ENCODE peak calls at places on chromosomes 16 and 17, in seven cellular contexts. One of them, this sample, is unnamed.

GRCh38 chr16:73888840-73889577 is 407.6 kb upstream of the PSMD7 start:
- DNase-seq in IMR-90: no peak
- DNase-seq in trophoblast cell: peak; percentile 6
- DNase-seq in neuronal stem cell: no peak
- DNase-seq in mesenchymal stem cell: no peak
- DNase-seq in H9: no peak
- DNase-seq in H1: no peak
- DNase-seq in this sample: no peak

GRCh38 chr17:16939606-16940115 is 32.3 kb downstream of the TNFRSF13B start:
- DNase-seq in IMR-90: no peak
- DNase-seq in trophoblast cell: no peak
- DNase-seq in neuronal stem cell: no peak
- DNase-seq in mesenchymal stem cell: no peak
- DNase-seq in H9: peak; percentile 39
- DNase-seq in H1: no peak
- DNase-seq in this sample: no peak

GRCh38 chr16:80889779-80890359 is 85.5 kb upstream of the CDYL2 start:
- DNase-seq in IMR-90: no peak
- DNase-seq in trophoblast cell: no peak
- DNase-seq in neuronal stem cell: no peak
- DNase-seq in mesenchymal stem cell: no peak
- DNase-seq in H9: no peak
- DNase-seq in H1: no peak
- DNase-seq in this sample: no peak

GRCh38 chr17:78448356-78448993 is 70.0 kb downstream of the PGS1 start:
- DNase-seq in IMR-90: no peak
- DNase-seq in trophoblast cell: no peak
- DNase-seq in neuronal stem cell: no peak
- DNase-seq in mesenchymal stem cell: no peak
- DNase-seq in H9: no peak
- DNase-seq in H1: no peak
- DNase-seq in this sample: no peak

GRCh38 chr16:20073203-20074088 is at the start of gene GPR139:
- DNase-seq in IMR-90: no peak
- DNase-seq in trophoblast cell: no peak
- DNase-seq in neuronal stem cell: peak; percentile 49
- DNase-seq in mesenchymal stem cell: no peak
- DNase-seq in H9: peak; percentile 74
- DNase-seq in H1: no peak
- DNase-seq in this sample: no peak

GRCh38 chr17:45021607-45022287 is 29.7 kb downstream of the DCAKD start:
- DNase-seq in IMR-90: peak; percentile 47
- DNase-seq in trophoblast cell: peak; percentile 78
- DNase-seq in neuronal stem cell: peak; percentile 65
- DNase-seq in mesenchymal stem cell: peak; percentile 65
- DNase-seq in H9: peak; percentile 80
- DNase-seq in H1: no peak
- DNase-seq in this sample: peak; percentile 55

GRCh38 chr16:31010539-31010938 is at the start of gene STX1B:
- DNase-seq in IMR-90: no peak
- DNase-seq in trophoblast cell: no peak
- DNase-seq in neuronal stem cell: peak; percentile 59
- DNase-seq in mesenchymal stem cell: no peak
- DNase-seq in H9: peak; percentile 81
- DNase-seq in H1: no peak
- DNase-seq in this sample: peak; percentile 44

GRCh38 chr16:57672824-57673223 is 4.7 kb downstream of the ADGRG3 start:
- DNase-seq in IMR-90: no peak
- DNase-seq in trophoblast cell: no peak
- DNase-seq in neuronal stem cell: no peak
- DNase-seq in mesenchymal stem cell: no peak
- DNase-seq in H9: no peak
- DNase-seq in H1: no peak
- DNase-seq in this sample: no peak

GRCh38 chr17:58576679-58577367 is 62.4 kb upstream of the MTMR4 start:
- DNase-seq in IMR-90: no peak
- DNase-seq in trophoblast cell: no peak
- DNase-seq in neuronal stem cell: no peak
- DNase-seq in mesenchymal stem cell: no peak
- DNase-seq in H9: no peak
- DNase-seq in H1: no peak
- DNase-seq in this sample: no peak

GRCh38 chr17:21523482-21524210 is 147.5 kb downstream of the KCNJ12 start:
- DNase-seq in IMR-90: no peak
- DNase-seq in trophoblast cell: no peak
- DNase-seq in neuronal stem cell: no peak
- DNase-seq in mesenchymal stem cell: no peak
- DNase-seq in H9: no peak
- DNase-seq in H1: no peak
- DNase-seq in this sample: no peak

GRCh38 chr17:65559802-65560627 is 1.4 kb downstream of the AXIN2 start:
- DNase-seq in IMR-90: no peak
- DNase-seq in trophoblast cell: peak; percentile 38
- DNase-seq in neuronal stem cell: no peak
- DNase-seq in mesenchymal stem cell: no peak
- DNase-seq in H9: peak; percentile 74
- DNase-seq in H1: no peak
- DNase-seq in this sample: peak; percentile 74

GRCh38 chr16:81723098-81723723 is 55.9 kb upstream of the PLCG2 start:
- DNase-seq in IMR-90: peak; percentile 80
- DNase-seq in trophoblast cell: peak; percentile 94
- DNase-seq in neuronal stem cell: peak; percentile 82
- DNase-seq in mesenchymal stem cell: peak; percentile 85
- DNase-seq in H9: no peak
- DNase-seq in H1: no peak
- DNase-seq in this sample: peak; percentile 87

GRCh38 chr16:58732545-58733247 is 1.4 kb downstream of the GOT2 start:
- DNase-seq in IMR-90: peak; percentile 42
- DNase-seq in trophoblast cell: no peak
- DNase-seq in neuronal stem cell: no peak
- DNase-seq in mesenchymal stem cell: peak; percentile 33
- DNase-seq in H9: no peak
- DNase-seq in H1: no peak
- DNase-seq in this sample: peak; percentile 10

GRCh38 chr16:3096362-3096761 is 2.7 kb downstream of the ZSCAN10 start:
- DNase-seq in IMR-90: no peak
- DNase-seq in trophoblast cell: no peak
- DNase-seq in neuronal stem cell: no peak
- DNase-seq in mesenchymal stem cell: no peak
- DNase-seq in H9: no peak
- DNase-seq in H1: no peak
- DNase-seq in this sample: peak; percentile 7

GRCh38 chr16:13939821-13940220 is 19.9 kb downstream of the ERCC4 start:
- DNase-seq in IMR-90: peak; percentile 34
- DNase-seq in trophoblast cell: no peak
- DNase-seq in neuronal stem cell: no peak
- DNase-seq in mesenchymal stem cell: no peak
- DNase-seq in H9: no peak
- DNase-seq in H1: no peak
- DNase-seq in this sample: no peak

GRCh38 chr17:2057714-2058520 is 3.0 kb downstream of the HIC1 start:
- DNase-seq in IMR-90: peak; percentile 49
- DNase-seq in trophoblast cell: no peak
- DNase-seq in neuronal stem cell: no peak
- DNase-seq in mesenchymal stem cell: peak; percentile 30
- DNase-seq in H9: peak; percentile 69
- DNase-seq in H1: no peak
- DNase-seq in this sample: peak; percentile 59

GRCh38 chr16:11004351-11004750 is 60.0 kb downstream of the CLEC16A start:
- DNase-seq in IMR-90: peak; percentile 51
- DNase-seq in trophoblast cell: no peak
- DNase-seq in neuronal stem cell: no peak
- DNase-seq in mesenchymal stem cell: no peak
- DNase-seq in H9: no peak
- DNase-seq in H1: no peak
- DNase-seq in this sample: no peak

GRCh38 chr16:10999313-10999712 is 54.9 kb downstream of the CLEC16A start:
- DNase-seq in IMR-90: no peak
- DNase-seq in trophoblast cell: no peak
- DNase-seq in neuronal stem cell: no peak
- DNase-seq in mesenchymal stem cell: no peak
- DNase-seq in H9: no peak
- DNase-seq in H1: no peak
- DNase-seq in this sample: no peak

GRCh38 chr16:11003141-11003540 is 58.8 kb downstream of the CLEC16A start:
- DNase-seq in IMR-90: no peak
- DNase-seq in trophoblast cell: no peak
- DNase-seq in neuronal stem cell: no peak
- DNase-seq in mesenchymal stem cell: no peak
- DNase-seq in H9: no peak
- DNase-seq in H1: no peak
- DNase-seq in this sample: no peak

GRCh38 chr16:11004957-11005610 is 60.7 kb downstream of the CLEC16A start:
- DNase-seq in IMR-90: peak; percentile 81
- DNase-seq in trophoblast cell: no peak
- DNase-seq in neuronal stem cell: no peak
- DNase-seq in mesenchymal stem cell: no peak
- DNase-seq in H9: no peak
- DNase-seq in H1: no peak
- DNase-seq in this sample: no peak

GRCh38 chr16:11001611-11002010 is 57.2 kb downstream of the CLEC16A start:
- DNase-seq in IMR-90: no peak
- DNase-seq in trophoblast cell: no peak
- DNase-seq in neuronal stem cell: no peak
- DNase-seq in mesenchymal stem cell: no peak
- DNase-seq in H9: no peak
- DNase-seq in H1: no peak
- DNase-seq in this sample: no peak
- H3K23ac ChIP-seq in IMR-90: no peak overlapping the region
- H3K23ac ChIP-seq in trophoblast cell: no peak overlapping the region
- H3K23ac ChIP-seq in neuronal stem cell: no peak overlapping the region
- H3K23ac ChIP-seq in mesenchymal stem cell: no peak overlapping the region
- H3K23ac ChIP-seq in H9: no peak overlapping the region
- H3K23ac ChIP-seq in H1: no peak overlapping the region
- H3K23ac ChIP-seq in this sample: no peak overlapping the region

GRCh38 chr17:63836811-63837210 is 5.7 kb downstream of the SMARCD2 start:
- DNase-seq in IMR-90: no peak
- DNase-seq in trophoblast cell: no peak
- DNase-seq in neuronal stem cell: no peak
- DNase-seq in mesenchymal stem cell: no peak
- DNase-seq in H9: no peak
- DNase-seq in H1: no peak
- DNase-seq in this sample: no peak
- H4K8ac ChIP-seq in IMR-90: no peak overlapping the region
- H4K8ac ChIP-seq in trophoblast cell: no peak overlapping the region
- H4K8ac ChIP-seq in neuronal stem cell: no peak overlapping the region
- H4K8ac ChIP-seq in mesenchymal stem cell: no peak overlapping the region
- H4K8ac ChIP-seq in H9: no peak overlapping the region
- H4K8ac ChIP-seq in H1: no peak overlapping the region
- H4K8ac ChIP-seq in this sample: no peak overlapping the region

GRCh38 chr17:36816214-36816613 is 121.1 kb upstream of the LHX1 start:
- DNase-seq in IMR-90: no peak
- DNase-seq in trophoblast cell: no peak
- DNase-seq in neuronal stem cell: no peak
- DNase-seq in mesenchymal stem cell: no peak
- DNase-seq in H9: no peak
- DNase-seq in H1: no peak
- DNase-seq in this sample: no peak

GRCh38 chr17:36813357-36813756 is 123.9 kb upstream of the LHX1 start:
- DNase-seq in IMR-90: no peak
- DNase-seq in trophoblast cell: no peak
- DNase-seq in neuronal stem cell: no peak
- DNase-seq in mesenchymal stem cell: no peak
- DNase-seq in H9: peak; percentile 72
- DNase-seq in H1: no peak
- DNase-seq in this sample: peak; percentile 44

GRCh38 chr17:36813957-36814356 is 123.3 kb upstream of the LHX1 start:
- DNase-seq in IMR-90: no peak
- DNase-seq in trophoblast cell: no peak
- DNase-seq in neuronal stem cell: no peak
- DNase-seq in mesenchymal stem cell: no peak
- DNase-seq in H9: no peak
- DNase-seq in H1: no peak
- DNase-seq in this sample: no peak

GRCh38 chr17:36816889-36817288 is 120.4 kb upstream of the LHX1 start:
- DNase-seq in IMR-90: no peak
- DNase-seq in trophoblast cell: no peak
- DNase-seq in neuronal stem cell: no peak
- DNase-seq in mesenchymal stem cell: no peak
- DNase-seq in H9: no peak
- DNase-seq in H1: no peak
- DNase-seq in this sample: no peak

DNA sequence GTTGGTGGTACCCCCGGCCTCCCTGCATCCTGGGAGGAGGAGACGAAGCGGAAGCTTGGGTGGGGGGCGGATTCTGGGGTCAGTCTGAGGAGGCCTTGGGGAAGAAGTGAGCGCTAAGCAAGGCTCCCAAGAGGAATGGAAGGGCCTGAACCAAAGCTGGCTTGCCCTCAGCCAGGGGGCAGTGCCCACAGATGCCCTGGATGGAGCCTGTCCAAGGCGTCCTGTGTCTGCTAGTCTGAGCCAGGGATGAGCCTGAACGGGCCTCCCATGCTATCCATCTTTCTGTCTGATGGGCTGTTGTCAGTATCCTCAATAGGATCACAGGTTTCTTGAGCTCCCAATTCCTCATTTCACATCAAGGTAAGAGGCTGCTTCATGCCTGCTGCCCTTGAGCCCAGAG is 122.3 kb upstream of the LHX1 start:
- DNase-seq in IMR-90: no peak
- DNase-seq in trophoblast cell: no peak
- DNase-seq in neuronal stem cell: no peak
- DNase-seq in mesenchymal stem cell: no peak
- DNase-seq in H9: no peak
- DNase-seq in H1: no peak
- DNase-seq in this sample: no peak
- H3K23ac ChIP-seq in IMR-90: no peak overlapping the region
- H3K23ac ChIP-seq in trophoblast cell: no peak overlapping the region
- H3K23ac ChIP-seq in neuronal stem cell: no peak overlapping the region
- H3K23ac ChIP-seq in mesenchymal stem cell: no peak overlapping the region
- H3K23ac ChIP-seq in H9: no peak overlapping the region
- H3K23ac ChIP-seq in H1: no peak overlapping the region
- H3K23ac ChIP-seq in this sample: no peak overlapping the region

DNA sequence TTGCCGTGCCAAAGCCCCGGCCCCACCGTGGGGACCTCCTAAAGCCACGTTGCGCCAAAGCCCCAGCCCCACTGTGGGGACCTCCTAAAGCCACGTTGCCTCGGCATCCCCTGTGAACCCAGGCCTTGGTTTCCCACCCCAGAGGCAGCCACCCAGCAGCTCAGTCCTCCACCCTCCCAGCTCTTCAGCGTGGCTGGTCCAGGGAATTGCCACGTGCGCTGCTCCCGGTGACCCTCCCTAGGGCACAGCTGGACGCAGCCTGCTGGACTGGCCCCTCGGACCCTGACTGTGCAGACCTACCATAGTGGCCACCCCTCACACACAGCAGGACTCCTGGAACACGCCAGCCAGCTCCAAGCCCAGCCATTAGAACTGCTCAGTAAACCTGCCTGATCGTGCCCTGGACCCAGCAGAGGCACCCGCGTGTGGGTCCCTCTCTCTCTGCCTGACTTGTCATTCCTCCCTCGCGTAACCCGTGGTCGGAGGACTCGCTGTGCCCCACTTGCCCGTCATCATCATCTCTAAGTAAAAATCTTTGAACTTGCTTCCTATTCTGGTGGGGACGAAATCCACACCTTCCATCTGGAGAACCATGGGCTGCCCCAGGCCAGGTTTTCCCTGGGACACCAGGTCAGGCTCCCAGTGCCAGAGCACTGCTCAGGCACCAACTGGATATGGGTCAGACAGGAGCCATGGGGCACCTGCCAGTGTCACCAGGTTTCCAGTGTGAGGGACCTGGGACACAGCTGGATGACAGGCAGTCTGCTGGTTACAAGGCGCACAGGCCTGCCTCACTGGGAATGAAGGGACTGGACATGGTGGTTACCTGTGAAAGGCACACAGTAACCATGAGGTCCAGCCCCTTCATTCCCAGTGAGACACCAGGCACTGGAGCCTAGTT is 5.6 kb downstream of the CIAO3 start:
- DNase-seq in IMR-90: no peak
- DNase-seq in trophoblast cell: no peak
- DNase-seq in neuronal stem cell: no peak
- DNase-seq in mesenchymal stem cell: no peak
- DNase-seq in H9: no peak
- DNase-seq in H1: no peak
- DNase-seq in this sample: no peak
- H4K8ac ChIP-seq in IMR-90: no peak overlapping the region
- H4K8ac ChIP-seq in trophoblast cell: no peak overlapping the region
- H4K8ac ChIP-seq in neuronal stem cell: no peak overlapping the region
- H4K8ac ChIP-seq in mesenchymal stem cell: no peak overlapping the region
- H4K8ac ChIP-seq in H9: no peak overlapping the region
- H4K8ac ChIP-seq in H1: peak overlapping the region; percentile 25
- H4K8ac ChIP-seq in this sample: no peak overlapping the region